ENCODE peak calls at places on chromosomes 16 and 17, in seven cellular contexts. N, V, L, U, A, X and F are unnamed samples.

GRCh38 chr16:80719573-80719972 is 84.8 kb downstream of the CDYL2 start:
- DNase-seq in N (no peak), V (no peak), L (no peak), U (peak), A (peak), X (no peak), F (no peak)

GRCh38 chr17:19022747-19023146 is 18.2 kb upstream of the FAM83G start:
- DNase-seq in N (no peak), V (peak), L (no peak), U (no peak), A (no peak), X (no peak), F (no peak)

GRCh38 chr17:69466905-69467630 is 52.6 kb downstream of the MAP2K6 start:
- DNase-seq in N (no peak), V (no peak), L (no peak), U (no peak), A (no peak), X (no peak), F (no peak)

GRCh38 chr17:79749156-79749815 is 18.5 kb downstream of the ENPP7 start:
- DNase-seq in N (no peak), V (no peak), L (no peak), U (no peak), A (peak), X (peak), F (no peak)

GRCh38 chr16:3157229-3158013 is 22.6 kb downstream of the ZNF213 start:
- DNase-seq in N (no peak), V (peak), L (peak), U (peak), A (peak), X (peak), F (no peak)

GRCh38 chr17:80262291-80262690 is 1.6 kb downstream of the RNF213 start:
- DNase-seq in N (no peak), V (no peak), L (no peak), U (peak), A (no peak), X (no peak), F (no peak)

GRCh38 chr16:74492976-74493375 is 71.7 kb upstream of the CLEC18B start:
- DNase-seq in N (no peak), V (no peak), L (no peak), U (no peak), A (no peak), X (no peak), F (no peak)

GRCh38 chr17:5203178-5203907 is 11.7 kb upstream of the ZNF594 start:
- DNase-seq in N (no peak), V (no peak), L (no peak), U (no peak), A (peak), X (no peak), F (no peak)

GRCh38 chr16:20774703-20775362 is 11.0 kb downstream of the ACSM3 start:
- DNase-seq in N (peak), V (peak), L (no peak), U (peak), A (peak), X (no peak), F (no peak)

GRCh38 chr17:17512866-17513265 is 16.7 kb upstream of the RASD1 start:
- DNase-seq in N (no peak), V (peak), L (no peak), U (no peak), A (no peak), X (no peak), F (no peak)

GRCh38 chr17:33324741-33325140 is 31.6 kb upstream of the ASIC2 start:
- DNase-seq in N (no peak), V (no peak), L (no peak), U (no peak), A (no peak), X (no peak), F (no peak)

GRCh38 chr17:51356084-51356410 is 95.7 kb downstream of the UTP18 start:
- DNase-seq in N (no peak), V (no peak), L (no peak), U (no peak), A (no peak), X (no peak), F (no peak)

GRCh38 chr17:10036511-10037061 is 131.5 kb upstream of the RCVRN start:
- DNase-seq in N (no peak), V (peak), L (no peak), U (no peak), A (no peak), X (no peak), F (peak)

GRCh38 chr17:7742729-7743128 is 25.2 kb downstream of the DNAH2 start:
- DNase-seq in N (no peak), V (no peak), L (no peak), U (no peak), A (no peak), X (no peak), F (no peak)

GRCh38 chr17:8946476-8946875 is 19.0 kb downstream of the PIK3R5 start:
- DNase-seq in N (no peak), V (no peak), L (no peak), U (peak), A (peak), X (peak), F (no peak)

GRCh38 chr16:29012913-29013641 is 28.2 kb downstream of the LAT start:
- DNase-seq in N (no peak), V (no peak), L (no peak), U (peak), A (no peak), X (no peak), F (no peak)

GRCh38 chr17:10149573-10150399 is 48.6 kb downstream of the GAS7 start:
- DNase-seq in N (peak), V (no peak), L (no peak), U (no peak), A (peak), X (no peak), F (no peak)

GRCh38 chr16:78478267-78478821 is 378.9 kb downstream of the WWOX start:
- DNase-seq in N (no peak), V (no peak), L (no peak), U (no peak), A (no peak), X (no peak), F (no peak)

GRCh38 chr17:82242977-82243647 is 14.3 kb downstream of the SLC16A3 start:
- DNase-seq in N (no peak), V (peak), L (no peak), U (no peak), A (peak), X (peak), F (peak)

GRCh38 chr16:58661199-58661830 is 23.3 kb downstream of the SLC38A7 start:
- DNase-seq in N (peak), V (peak), L (peak), U (no peak), A (peak), X (peak), F (peak)

GRCh38 chr16:28529124-28529523 is 9.7 kb downstream of the NUPR1 start:
- DNase-seq in N (no peak), V (no peak), L (no peak), U (no peak), A (no peak), X (no peak), F (no peak)

GRCh38 chr16:85935957-85936760 is 37.2 kb downstream of the IRF8 start:
- DNase-seq in N (peak), V (peak), L (no peak), U (peak), A (peak), X (no peak), F (peak)

GRCh38 chr17:27513849-27514248 is 57.6 kb downstream of the KSR1 start:
- DNase-seq in N (no peak), V (no peak), L (no peak), U (no peak), A (no peak), X (no peak), F (no peak)

GRCh38 chr17:17018612-17019429 is 23.4 kb upstream of the MPRIP start:
- DNase-seq in N (no peak), V (no peak), L (no peak), U (no peak), A (no peak), X (no peak), F (no peak)

GRCh38 chr17:2029911-2030778 is at the start of gene DPH1:
- DNase-seq in N (peak), V (peak), L (no peak), U (peak), A (peak), X (peak), F (peak)

GRCh38 chr16:57316390-57317017 is 32.0 kb upstream of the PLLP start:
- DNase-seq in N (no peak), V (no peak), L (no peak), U (no peak), A (peak), X (peak), F (no peak)